ENCODE peak calls at places on chromosomes 7 and 10, in four cellular contexts. G, B, L and F are unnamed samples.

GRCh38 chr10:66941491-66941890 is 15.7 kb downstream of the LRRTM3 start:
- DNase-seq in G (no peak), B (no peak), L (no peak), F (no peak)

GRCh38 chr7:120521761-120522737 is 249.1 kb downstream of the KCND2 start:
- DNase-seq in G (no peak), B (no peak), L (no peak), F (no peak)

GRCh38 chr10:120012566-120012965 is 120.0 kb downstream of the SEC23IP start:
- DNase-seq in G (no peak), B (no peak), L (no peak), F (peak; percentile 21)

GRCh38 chr10:91632671-91633550 is at the start of gene PPP1R3C:
- DNase-seq in G (peak; percentile 77), B (no peak), L (peak; percentile 73), F (peak; percentile 50)

GRCh38 chr10:68600041-68600778 is 40.1 kb downstream of the TET1 start:
- DNase-seq in G (peak; percentile 70), B (peak; percentile 18), L (peak; percentile 63), F (peak; percentile 49)

GRCh38 chr7:17492437-17492836 is 194.0 kb downstream of the AHR start:
- DNase-seq in G (no peak), B (no peak), L (no peak), F (no peak)

GRCh38 chr10:35781643-35782035 is 139.5 kb upstream of the FZD8 start:
- DNase-seq in G (no peak), B (no peak), L (no peak), F (no peak)

GRCh38 chr10:89280501-89280900 is 21.3 kb upstream of the IFIT2 start:
- DNase-seq in G (no peak), B (no peak), L (no peak), F (no peak)

GRCh38 chr7:50543776-50544442 is 21.3 kb downstream of the DDC start:
- DNase-seq in G (no peak), B (no peak), L (no peak), F (no peak)

GRCh38 chr10:6013413-6014192 is 36.3 kb upstream of the IL15RA start:
- DNase-seq in G (no peak), B (no peak), L (no peak), F (no peak)

GRCh38 chr7:130922206-130923112 is 188.5 kb upstream of the KLF14 start:
- DNase-seq in G (no peak), B (no peak), L (no peak), F (no peak)

GRCh38 chr7:1611708-1612241 is 41.9 kb upstream of the PSMG3 start:
- DNase-seq in G (peak; percentile 27), B (no peak), L (peak; percentile 72), F (peak; percentile 72)

GRCh38 chr7:138934401-138934800 is 46.8 kb downstream of the KIAA1549 start:
- DNase-seq in G (no peak), B (no peak), L (no peak), F (no peak)

GRCh38 chr10:114305521-114305925 is 66.5 kb downstream of the VWA2 start:
- DNase-seq in G (no peak), B (no peak), L (no peak), F (no peak)

GRCh38 chr10:101297901-101298451 is 56.0 kb upstream of the BTRC start:
- DNase-seq in G (peak; percentile 51), B (peak; percentile 57), L (no peak), F (no peak)

GRCh38 chr10:33465747-33466146 is 131.3 kb upstream of the NRP1 start:
- DNase-seq in G (no peak), B (no peak), L (no peak), F (no peak)

GRCh38 chr7:56092789-56093531 is at the start of gene PHKG1:
- DNase-seq in G (peak; percentile 74), B (no peak), L (peak; percentile 72), F (no peak)

GRCh38 chr10:129852829-129853228 is 111.2 kb downstream of the EBF3 start:
- DNase-seq in G (no peak), B (no peak), L (no peak), F (no peak)

GRCh38 chr10:72242675-72243074 is 26.6 kb upstream of the ASCC1 start:
- DNase-seq in G (no peak), B (no peak), L (no peak), F (no peak)

GRCh38 chr7:158074896-158075632 is 512.6 kb downstream of the PTPRN2 start:
- DNase-seq in G (no peak), B (no peak), L (no peak), F (no peak)

GRCh38 chr7:802500-803242 is 29.6 kb upstream of the SUN1 start:
- DNase-seq in G (no peak), B (no peak), L (no peak), F (no peak)

GRCh38 chr7:40098810-40099209 is 35.6 kb downstream of the MPLKIP start:
- DNase-seq in G (no peak), B (no peak), L (no peak), F (no peak)

GRCh38 chr7:155380221-155380861 is 77.6 kb upstream of the EN2 start:
- DNase-seq in G (peak; percentile 49), B (peak; percentile 32), L (peak; percentile 14), F (peak; percentile 10)

GRCh38 chr7:50681451-50682045 is 101.1 kb downstream of the GRB10 start:
- DNase-seq in G (no peak), B (no peak), L (no peak), F (no peak)

GRCh38 chr10:72059843-72060822 is 28.2 kb downstream of the SPOCK2 start:
- DNase-seq in G (no peak), B (no peak), L (no peak), F (no peak)

GRCh38 chr10:26799342-26799741 is 61.4 kb downstream of the ABI1 start:
- DNase-seq in G (no peak), B (no peak), L (no peak), F (no peak)

GRCh38 chr7:73841689-73842247 is 548 bp downstream of the METTL27 start:
- DNase-seq in G (no peak), B (no peak), L (no peak), F (no peak)

GRCh38 chr10:10797467-10797866 is 220.2 kb upstream of the CELF2 start:
- DNase-seq in G (no peak), B (no peak), L (no peak), F (no peak)

GRCh38 chr10:60176900-60177299 is 212.8 kb downstream of the ANK3 start:
- DNase-seq in G (no peak), B (no peak), L (no peak), F (no peak)

DNA sequence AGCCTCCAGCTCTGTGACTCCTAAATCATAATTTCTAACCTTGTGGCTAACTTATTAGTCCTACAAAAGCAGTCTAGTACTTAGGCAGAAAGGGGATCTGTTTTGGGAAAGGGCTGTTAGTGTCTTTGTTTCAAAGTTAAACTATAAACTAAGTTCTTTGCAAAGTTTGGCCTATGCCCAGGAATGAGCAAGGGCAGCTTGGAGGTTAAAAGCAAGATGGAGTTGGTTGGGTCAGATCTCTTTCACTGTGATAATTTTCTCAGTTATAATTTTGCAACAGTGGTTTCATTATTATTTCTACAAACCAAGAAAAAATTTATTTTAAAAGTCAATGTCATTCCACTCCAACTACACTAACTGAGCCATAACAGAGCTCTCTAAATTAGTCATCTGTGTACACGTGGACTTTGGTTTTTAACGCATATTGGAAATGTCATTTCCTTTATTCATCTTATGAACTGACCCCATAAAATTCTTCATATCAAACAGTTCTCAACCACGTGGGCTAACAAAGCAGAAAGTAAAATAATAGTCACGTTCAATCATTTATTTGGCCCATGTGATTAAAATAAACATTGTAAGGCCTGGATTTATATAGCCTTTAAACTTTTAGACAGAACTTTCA is 143.2 kb upstream of the C7orf33 start:
- DNase-seq in G (no peak), B (no peak), L (no peak), F (no peak)
- H3K4me3 ChIP-seq in G (no peak overlapping the region), B (no peak overlapping the region), L (no peak overlapping the region), F (no peak overlapping the region)

DNA sequence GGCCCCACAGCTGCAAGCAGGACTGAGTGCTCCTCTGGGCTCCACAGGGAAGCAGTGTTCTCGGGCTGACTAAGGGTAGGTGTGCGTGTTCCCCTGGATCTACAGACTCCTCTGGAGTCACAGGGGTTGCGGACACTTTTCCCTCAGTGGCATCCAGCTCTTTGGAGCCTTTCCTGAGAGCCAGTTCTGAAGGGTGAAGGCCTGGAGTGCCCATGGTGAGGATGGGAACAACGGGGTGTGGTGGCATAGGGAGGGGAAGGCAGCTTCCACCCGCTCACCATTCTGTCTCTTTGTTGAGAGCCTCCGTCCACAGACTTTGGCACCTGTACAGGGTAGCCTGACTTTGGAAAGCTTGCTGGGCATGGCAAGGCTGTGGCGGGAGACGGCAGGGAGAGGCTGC is 104.1 kb upstream of the PCBD1 start:
- DNase-seq in G (no peak), B (no peak), L (no peak), F (no peak)
- H3K4me3 ChIP-seq in G (no peak overlapping the region), B (no peak overlapping the region), L (no peak overlapping the region), F (no peak overlapping the region)

DNA sequence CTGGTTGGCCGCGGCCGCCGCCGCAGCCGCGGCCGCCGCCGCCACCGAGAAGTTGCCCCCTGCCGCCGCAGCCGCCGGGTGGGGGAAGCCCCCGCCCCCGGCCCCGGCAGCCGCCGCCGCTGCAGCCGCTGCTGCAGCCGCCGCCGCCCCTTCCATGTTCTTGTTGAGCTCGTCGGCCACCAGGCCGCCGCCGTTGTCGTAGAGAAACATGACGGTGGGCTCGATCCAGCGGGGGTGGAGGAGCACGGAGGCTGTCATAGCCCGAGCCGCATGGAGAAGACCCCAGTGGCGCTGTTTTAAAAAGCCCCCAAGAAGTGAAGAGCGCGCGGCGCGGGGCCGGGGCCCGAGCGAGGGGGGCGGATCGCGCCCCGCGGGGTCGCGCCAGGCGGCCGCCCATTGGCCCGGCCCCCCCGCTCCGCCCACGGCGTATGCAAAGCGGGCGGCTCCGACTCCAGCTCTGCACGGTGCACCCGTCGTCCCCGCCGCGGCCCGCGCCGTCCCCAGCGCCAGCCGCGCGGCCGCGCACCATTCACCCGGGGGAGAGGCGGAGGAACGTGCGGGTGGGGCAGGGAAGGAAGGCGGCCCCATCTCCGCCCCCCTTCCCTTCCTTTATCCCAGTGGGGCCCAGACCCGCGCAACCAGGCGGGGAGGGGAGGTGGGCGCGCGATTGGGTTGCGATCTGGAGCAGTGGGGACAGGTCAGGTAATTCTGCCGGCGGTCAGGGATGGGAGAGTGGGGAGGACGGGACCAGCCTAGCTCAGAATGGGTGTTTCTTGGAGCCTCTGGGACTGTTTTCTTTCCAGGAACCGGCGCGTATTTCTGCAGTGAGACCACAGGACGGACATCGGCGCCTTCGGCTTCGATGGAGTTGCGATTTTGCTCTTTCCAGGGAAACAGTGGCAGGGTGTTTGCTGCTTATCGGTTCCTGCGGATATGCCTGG is at the start of gene HOXA13:
- DNase-seq in G (no peak), B (peak; percentile 28), L (no peak), F (no peak)
- H3K4me3 ChIP-seq in G (no peak within 1 kb of the TSS), B (no peak within 1 kb of the TSS), L (peak within 1 kb of the TSS; percentile 79), F (peak within 1 kb of the TSS; percentile 20)

GRCh38 chr10:93494494-93494893 is 1.9 kb upstream of the CEP55 start:
- DNase-seq in G (no peak), B (no peak), L (no peak), F (no peak)

GRCh38 chr10:93496322-93497041 is at the start of gene CEP55:
- DNase-seq in G (peak; percentile 87), B (peak; percentile 93), L (no peak), F (peak; percentile 71)

GRCh38 chr10:93495654-93496321 is 624 bp upstream of the CEP55 start:
- DNase-seq in G (peak; percentile 26), B (no peak), L (no peak), F (no peak)

GRCh38 chr10:93501650-93502049 is 5.2 kb downstream of the CEP55 start:
- DNase-seq in G (no peak), B (no peak), L (no peak), F (no peak)

DNA sequence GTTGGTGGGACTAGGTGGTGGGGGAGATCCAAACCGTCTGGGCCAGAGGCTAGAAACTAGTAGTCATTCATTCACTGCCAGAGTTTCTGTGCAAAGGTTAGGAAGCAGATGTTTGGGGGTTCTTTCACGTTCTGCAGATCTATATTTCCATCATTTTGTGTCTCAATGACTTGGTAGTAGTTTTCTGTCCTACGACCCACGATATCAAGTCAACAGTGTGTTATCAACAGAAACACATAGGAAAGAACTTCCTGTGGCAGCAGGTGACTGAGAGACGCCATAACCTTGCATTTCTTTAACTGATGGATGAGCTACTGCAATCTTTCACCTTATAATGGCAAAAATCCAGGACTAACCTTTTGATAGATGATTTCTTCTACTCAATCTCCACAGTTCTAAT is 1.8 kb downstream of the CEP55 start:
- DNase-seq in G (no peak), B (no peak), L (no peak), F (no peak)
- H3K4me3 ChIP-seq in G (no peak overlapping the region), B (no peak overlapping the region), L (no peak overlapping the region), F (no peak overlapping the region)